ENCODE peak calls at places on chromosomes 1 and 21, in eight cellular contexts. One of them, this sample, is unnamed.

GRCh38 chr21:34180826-34181359 is 107.5 kb downstream of the MRPS6 start:
- DNase-seq in neural crest cell: peak
- DNase-seq in nephron progenitor cell: no peak
- DNase-seq in suprapubic skin: no peak
- DNase-seq in AG10803: no peak
- DNase-seq in OCI-LY7: no peak
- DNase-seq in uterus: no peak
- DNase-seq in ovary: no peak
- DNase-seq in this sample: no peak

GRCh38 chr1:90122679-90123340 is 127.9 kb downstream of the ZNF326 start:
- DNase-seq in AG10803: no peak
- DNase-seq in suprapubic skin: no peak
- DNase-seq in nephron progenitor cell: no peak
- DNase-seq in neural crest cell: no peak
- DNase-seq in ovary: no peak
- DNase-seq in uterus: no peak
- DNase-seq in OCI-LY7: no peak
- DNase-seq in this sample: no peak

GRCh38 chr1:17531682-17532487 is 7.6 kb upstream of the ARHGEF10L start:
- DNase-seq in nephron progenitor cell: peak
- DNase-seq in AG10803: peak
- DNase-seq in uterus: peak
- DNase-seq in neural crest cell: no peak
- DNase-seq in OCI-LY7: no peak
- DNase-seq in suprapubic skin: no peak
- DNase-seq in ovary: peak
- DNase-seq in this sample: no peak

GRCh38 chr1:212549503-212550017 is 59.0 kb upstream of the ATF3 start:
- DNase-seq in neural crest cell: no peak
- DNase-seq in AG10803: no peak
- DNase-seq in ovary: no peak
- DNase-seq in suprapubic skin: no peak
- DNase-seq in OCI-LY7: no peak
- DNase-seq in nephron progenitor cell: no peak
- DNase-seq in uterus: no peak
- DNase-seq in this sample: no peak

GRCh38 chr21:29656504-29657227 is 283.1 kb downstream of the GRIK1 start:
- DNase-seq in uterus: no peak
- DNase-seq in ovary: no peak
- DNase-seq in nephron progenitor cell: no peak
- DNase-seq in OCI-LY7: no peak
- DNase-seq in suprapubic skin: no peak
- DNase-seq in neural crest cell: no peak
- DNase-seq in AG10803: peak
- DNase-seq in this sample: no peak

GRCh38 chr1:231420959-231421615 is 1.0 kb downstream of the EGLN1 start:
- DNase-seq in nephron progenitor cell: peak
- DNase-seq in ovary: peak
- DNase-seq in OCI-LY7: peak
- DNase-seq in uterus: peak
- DNase-seq in suprapubic skin: peak
- DNase-seq in neural crest cell: peak
- DNase-seq in AG10803: peak
- DNase-seq in this sample: peak

GRCh38 chr21:28454978-28455600 is 537.6 kb downstream of the LTN1 start:
- DNase-seq in OCI-LY7: no peak
- DNase-seq in nephron progenitor cell: no peak
- DNase-seq in ovary: no peak
- DNase-seq in uterus: no peak
- DNase-seq in suprapubic skin: no peak
- DNase-seq in AG10803: peak
- DNase-seq in neural crest cell: no peak
- DNase-seq in this sample: no peak

GRCh38 chr21:31162827-31163226 is 124.6 kb upstream of the KRTAP19-8 start:
- DNase-seq in nephron progenitor cell: no peak
- DNase-seq in neural crest cell: no peak
- DNase-seq in ovary: no peak
- DNase-seq in suprapubic skin: no peak
- DNase-seq in OCI-LY7: no peak
- DNase-seq in uterus: no peak
- DNase-seq in AG10803: peak
- DNase-seq in this sample: no peak

GRCh38 chr21:36425286-36425685 is 40.1 kb downstream of the CHAF1B start:
- DNase-seq in nephron progenitor cell: no peak
- DNase-seq in uterus: no peak
- DNase-seq in ovary: no peak
- DNase-seq in OCI-LY7: no peak
- DNase-seq in neural crest cell: no peak
- DNase-seq in AG10803: no peak
- DNase-seq in suprapubic skin: no peak
- DNase-seq in this sample: no peak

GRCh38 chr1:54493608-54494007 is 54.4 kb upstream of the ACOT11 start:
- DNase-seq in neural crest cell: no peak
- DNase-seq in OCI-LY7: no peak
- DNase-seq in suprapubic skin: no peak
- DNase-seq in AG10803: no peak
- DNase-seq in nephron progenitor cell: no peak
- DNase-seq in ovary: no peak
- DNase-seq in uterus: no peak
- DNase-seq in this sample: no peak

GRCh38 chr1:196690582-196690981 is 38.7 kb downstream of the CFH start:
- DNase-seq in neural crest cell: no peak
- DNase-seq in suprapubic skin: no peak
- DNase-seq in AG10803: no peak
- DNase-seq in OCI-LY7: no peak
- DNase-seq in uterus: no peak
- DNase-seq in nephron progenitor cell: no peak
- DNase-seq in ovary: no peak
- DNase-seq in this sample: no peak

GRCh38 chr1:39575191-39576015 is 1.2 kb downstream of the PABPC4 start:
- DNase-seq in neural crest cell: peak
- DNase-seq in OCI-LY7: peak
- DNase-seq in uterus: peak
- DNase-seq in ovary: peak
- DNase-seq in nephron progenitor cell: peak
- DNase-seq in AG10803: peak
- DNase-seq in suprapubic skin: peak
- DNase-seq in this sample: peak

GRCh38 chr21:44076316-44076715 is 30.9 kb upstream of the PWP2 start:
- DNase-seq in suprapubic skin: no peak
- DNase-seq in ovary: no peak
- DNase-seq in uterus: no peak
- DNase-seq in AG10803: no peak
- DNase-seq in neural crest cell: no peak
- DNase-seq in nephron progenitor cell: no peak
- DNase-seq in OCI-LY7: no peak
- DNase-seq in this sample: no peak

GRCh38 chr1:156712626-156713025 is 7.2 kb upstream of the CRABP2 start:
- DNase-seq in nephron progenitor cell: no peak
- DNase-seq in suprapubic skin: no peak
- DNase-seq in OCI-LY7: no peak
- DNase-seq in neural crest cell: no peak
- DNase-seq in ovary: no peak
- DNase-seq in AG10803: peak
- DNase-seq in uterus: no peak
- DNase-seq in this sample: no peak

GRCh38 chr1:53370369-53370961 is 42.6 kb upstream of the LRP8 start:
- DNase-seq in suprapubic skin: peak
- DNase-seq in neural crest cell: no peak
- DNase-seq in nephron progenitor cell: no peak
- DNase-seq in ovary: peak
- DNase-seq in OCI-LY7: no peak
- DNase-seq in AG10803: no peak
- DNase-seq in uterus: peak
- DNase-seq in this sample: peak

GRCh38 chr1:52707927-52708655 is 9.9 kb upstream of the COA7 start:
- DNase-seq in OCI-LY7: no peak
- DNase-seq in uterus: no peak
- DNase-seq in neural crest cell: no peak
- DNase-seq in ovary: no peak
- DNase-seq in suprapubic skin: no peak
- DNase-seq in nephron progenitor cell: no peak
- DNase-seq in AG10803: peak
- DNase-seq in this sample: no peak

DNA sequence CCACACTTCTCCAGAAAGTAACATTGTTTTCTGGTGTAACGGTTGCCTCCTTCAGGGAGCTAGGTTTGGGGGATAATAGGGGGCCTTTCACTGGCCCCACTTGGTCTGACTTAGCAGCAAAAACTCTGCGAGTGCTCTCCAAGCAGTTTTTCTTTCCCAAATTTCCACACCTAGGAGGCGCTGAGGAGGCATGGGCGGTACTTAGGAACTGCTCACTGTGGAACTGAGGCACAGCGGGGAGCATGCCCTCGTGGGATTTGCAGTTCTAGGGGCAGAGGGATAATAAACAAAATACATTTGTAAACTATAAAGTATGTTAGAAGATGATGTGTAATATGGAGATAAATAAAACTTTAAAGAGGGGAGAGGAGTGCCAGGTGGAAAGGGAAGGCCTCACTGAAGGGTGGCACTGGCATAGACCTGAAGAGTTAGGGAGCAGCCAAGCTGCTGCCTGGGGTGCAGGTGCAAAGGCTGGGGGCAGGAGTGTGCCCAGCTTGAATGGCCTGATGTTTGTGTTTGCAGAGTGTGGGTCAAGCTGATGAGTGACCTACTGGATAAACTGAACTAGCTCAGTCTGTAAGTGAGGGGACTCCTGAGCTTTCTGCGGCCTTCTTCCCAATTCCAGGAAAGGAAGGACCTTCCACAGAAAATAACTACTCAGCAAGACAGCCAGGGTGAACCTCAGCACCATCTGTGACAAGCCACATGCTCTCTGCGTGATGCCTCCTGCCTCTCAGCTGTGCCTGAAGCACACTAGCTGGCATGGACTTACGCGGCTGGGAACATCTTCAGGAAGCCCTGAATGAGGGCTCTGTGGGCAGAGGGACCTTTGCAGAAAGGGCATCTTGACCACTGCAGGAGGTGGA is 1.9 kb downstream of the EPHX1 start:
- DNase-seq in neural crest cell: no peak
- DNase-seq in nephron progenitor cell: no peak
- DNase-seq in ovary: no peak
- DNase-seq in OCI-LY7: no peak
- DNase-seq in uterus: no peak
- DNase-seq in suprapubic skin: no peak
- DNase-seq in AG10803: peak
- DNase-seq in this sample: no peak
- TF ChIP-seq CTCF in neural crest cell: peak
- TF ChIP-seq CTCF in nephron progenitor cell: peak
- TF ChIP-seq CTCF in ovary: no peak
- TF ChIP-seq CTCF in OCI-LY7: peak
- TF ChIP-seq CTCF in uterus: peak
- TF ChIP-seq CTCF in suprapubic skin: no peak
- TF ChIP-seq CTCF in AG10803: peak
- TF ChIP-seq CTCF in this sample: no peak

DNA sequence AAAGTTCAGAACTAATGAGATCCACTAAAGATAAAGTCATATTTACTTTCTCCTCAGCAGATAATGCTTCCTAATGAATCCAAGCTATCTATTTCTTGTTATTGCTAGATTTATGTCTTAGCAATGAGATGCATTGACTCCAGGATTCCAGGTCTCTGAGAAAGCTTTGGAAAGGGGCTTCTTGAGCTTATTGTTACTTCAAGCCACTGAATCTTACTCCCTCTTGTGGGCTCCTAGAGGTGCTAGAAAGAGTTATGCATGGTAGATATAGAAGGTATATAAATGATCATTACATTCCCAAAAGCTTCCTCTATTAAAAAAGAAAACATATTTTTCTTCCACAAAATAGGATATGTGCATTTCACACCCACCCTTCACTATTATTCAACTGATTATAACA is 246.4 kb upstream of the ADAMTS5 start:
- DNase-seq in OCI-LY7: no peak
- DNase-seq in nephron progenitor cell: no peak
- DNase-seq in AG10803: no peak
- DNase-seq in suprapubic skin: no peak
- DNase-seq in uterus: no peak
- DNase-seq in neural crest cell: no peak
- DNase-seq in ovary: no peak
- DNase-seq in this sample: no peak
- TF ChIP-seq CTCF in OCI-LY7: no peak
- TF ChIP-seq CTCF in nephron progenitor cell: no peak
- TF ChIP-seq CTCF in AG10803: peak
- TF ChIP-seq CTCF in suprapubic skin: no peak
- TF ChIP-seq CTCF in uterus: no peak
- TF ChIP-seq CTCF in neural crest cell: peak
- TF ChIP-seq CTCF in ovary: no peak
- TF ChIP-seq CTCF in this sample: no peak

DNA sequence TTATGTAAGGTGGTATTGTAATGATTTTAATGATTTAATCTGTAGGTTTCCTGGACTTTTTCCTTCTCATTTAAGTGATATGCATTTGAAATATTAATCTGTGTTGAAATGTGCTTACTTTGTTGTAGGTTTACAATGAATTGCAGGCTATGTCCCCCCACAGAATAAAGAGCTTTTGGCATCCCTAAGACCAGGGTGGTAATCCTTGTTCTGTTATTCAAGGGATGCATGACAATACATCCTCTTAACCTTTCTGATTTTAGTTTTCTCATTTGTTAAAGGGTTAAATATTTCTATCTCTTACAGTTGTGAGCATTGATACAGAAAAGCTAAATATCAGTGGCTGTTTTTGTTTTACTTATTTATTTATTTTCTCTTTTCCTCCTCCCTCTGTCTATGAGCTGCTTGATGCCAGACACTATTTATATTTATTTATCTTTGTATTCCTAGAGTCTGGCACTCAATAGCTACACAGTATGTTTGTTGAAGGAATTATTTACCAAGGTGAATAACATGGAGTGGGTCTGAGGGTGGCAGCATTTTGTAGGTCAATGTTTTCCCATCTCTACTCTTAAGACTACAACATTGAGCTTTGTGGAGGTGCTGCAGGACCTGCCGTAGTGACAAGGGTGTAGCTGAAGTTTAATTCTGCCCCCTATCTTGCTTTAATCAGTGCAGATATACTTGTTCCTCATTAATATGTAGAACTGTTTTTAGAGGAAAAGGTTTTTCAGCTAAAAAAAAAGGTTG is 19.9 kb upstream of the ADGRL2 start:
- DNase-seq in OCI-LY7: no peak
- DNase-seq in uterus: no peak
- DNase-seq in suprapubic skin: no peak
- DNase-seq in ovary: no peak
- DNase-seq in AG10803: no peak
- DNase-seq in nephron progenitor cell: no peak
- DNase-seq in neural crest cell: no peak
- DNase-seq in this sample: no peak
- TF ChIP-seq CTCF in OCI-LY7: no peak
- TF ChIP-seq CTCF in uterus: no peak
- TF ChIP-seq CTCF in suprapubic skin: no peak
- TF ChIP-seq CTCF in ovary: no peak
- TF ChIP-seq CTCF in AG10803: no peak
- TF ChIP-seq CTCF in nephron progenitor cell: no peak
- TF ChIP-seq CTCF in neural crest cell: no peak
- TF ChIP-seq CTCF in this sample: no peak

DNA sequence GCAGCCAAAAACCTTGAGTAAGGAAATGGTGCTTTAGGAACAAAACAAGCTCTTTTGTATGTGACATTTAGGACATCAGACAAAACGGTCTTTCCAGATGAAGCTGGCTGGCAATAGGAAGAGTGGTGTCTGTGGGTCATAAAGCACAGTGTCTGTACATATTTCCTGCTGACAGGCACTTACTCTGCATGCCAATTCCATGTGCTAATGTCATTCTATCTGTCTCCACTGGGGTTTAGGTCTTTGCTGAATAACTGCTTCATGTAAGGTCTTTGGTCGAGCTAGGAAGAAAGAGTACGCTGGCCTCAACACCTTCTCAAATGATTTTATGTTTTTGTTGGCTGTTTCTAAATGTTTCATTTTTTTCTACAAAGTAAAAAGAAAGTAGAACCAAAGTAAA is 163.5 kb downstream of the BRINP2 start:
- DNase-seq in nephron progenitor cell: no peak
- DNase-seq in neural crest cell: no peak
- DNase-seq in OCI-LY7: no peak
- DNase-seq in uterus: no peak
- DNase-seq in AG10803: no peak
- DNase-seq in ovary: no peak
- DNase-seq in suprapubic skin: no peak
- DNase-seq in this sample: no peak
- TF ChIP-seq CTCF in nephron progenitor cell: peak
- TF ChIP-seq CTCF in neural crest cell: peak
- TF ChIP-seq CTCF in OCI-LY7: no peak
- TF ChIP-seq CTCF in uterus: no peak
- TF ChIP-seq CTCF in AG10803: no peak
- TF ChIP-seq CTCF in ovary: no peak
- TF ChIP-seq CTCF in suprapubic skin: no peak
- TF ChIP-seq CTCF in this sample: no peak